ENCODE peak calls at places on chromosomes 4 and X, in seven cellular contexts. I, F, Y, X, L, Q and V are unnamed samples. For H3K4me1 and H3K9me3, the result is how much of the 10 kb centered on the place peaks cover.

GRCh38 chr4:17762705-17763104 is 18.7 kb downstream of the FAM184B start:
- DNase-seq in I (no peak), F (no peak), Y (no peak), X (no peak), L (peak), Q (no peak), V (no peak)

GRCh38 chrX:74540635-74541249 is 73.7 kb downstream of the RLIM start:
- DNase-seq in I (no peak), F (no peak), Y (no peak), X (no peak), L (no peak), Q (no peak), V (no peak)

GRCh38 chrX:149473966-149474365 is 31.1 kb downstream of the IDS start:
- DNase-seq in I (no peak), F (no peak), Y (no peak), X (no peak), L (no peak), Q (no peak), V (no peak)

GRCh38 chr4:175560628-175561027 is 251.4 kb downstream of the GPM6A start:
- DNase-seq in I (no peak), F (peak), Y (peak), X (no peak), L (no peak), Q (no peak), V (no peak)

GRCh38 chr4:17468638-17469221 is 43.2 kb downstream of the QDPR start:
- DNase-seq in I (no peak), F (no peak), Y (peak), X (peak), L (peak), Q (no peak), V (no peak)

GRCh38 chr4:94833394-94833793 is 75.6 kb downstream of the BMPR1B start:
- DNase-seq in I (no peak), F (no peak), Y (no peak), X (no peak), L (no peak), Q (no peak), V (no peak)

GRCh38 chrX:153448556-153449280 is 2.9 kb upstream of the TREX2 start:
- DNase-seq in I (no peak), F (no peak), Y (no peak), X (no peak), L (no peak), Q (no peak), V (no peak)

GRCh38 chr4:83022724-83023427 is 12.1 kb upstream of the COPS4 start:
- DNase-seq in I (no peak), F (no peak), Y (no peak), X (no peak), L (no peak), Q (no peak), V (no peak)

GRCh38 chr4:186757696-186758330 is 34.2 kb upstream of the FAT1 start:
- DNase-seq in I (no peak), F (no peak), Y (no peak), X (no peak), L (no peak), Q (no peak), V (no peak)

GRCh38 chr4:140637836-140638235 is 69.1 kb upstream of the UCP1 start:
- DNase-seq in I (no peak), F (no peak), Y (peak), X (peak), L (peak), Q (no peak), V (peak)

DNA sequence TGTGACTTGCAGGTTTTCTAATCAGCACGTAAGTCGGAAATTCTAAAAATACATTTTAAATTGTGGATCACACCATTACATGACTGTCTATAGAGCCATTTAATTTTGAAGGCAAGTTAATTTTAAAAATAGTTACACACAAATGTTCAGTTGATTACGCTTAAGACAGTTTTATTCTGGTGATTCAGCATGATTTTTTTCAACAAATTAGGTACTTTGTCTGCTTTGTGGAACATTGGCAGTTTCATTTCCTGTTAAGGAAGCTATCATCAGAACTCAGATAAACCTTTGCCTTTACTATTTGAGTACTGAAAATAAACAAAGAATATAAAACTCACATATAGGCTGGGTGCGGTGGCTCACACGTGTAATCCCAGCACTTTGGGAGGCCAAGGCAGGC is 19.5 kb downstream of the SAT1 start:
- DNase-seq in I (no peak), F (no peak), Y (no peak), X (no peak), L (no peak), Q (no peak), V (no peak)
- H3K4me1 ChIP-seq in I (under half), F (under half), Y (half or more), X (under half), L (under half), Q (under half), V (under half)

DNA sequence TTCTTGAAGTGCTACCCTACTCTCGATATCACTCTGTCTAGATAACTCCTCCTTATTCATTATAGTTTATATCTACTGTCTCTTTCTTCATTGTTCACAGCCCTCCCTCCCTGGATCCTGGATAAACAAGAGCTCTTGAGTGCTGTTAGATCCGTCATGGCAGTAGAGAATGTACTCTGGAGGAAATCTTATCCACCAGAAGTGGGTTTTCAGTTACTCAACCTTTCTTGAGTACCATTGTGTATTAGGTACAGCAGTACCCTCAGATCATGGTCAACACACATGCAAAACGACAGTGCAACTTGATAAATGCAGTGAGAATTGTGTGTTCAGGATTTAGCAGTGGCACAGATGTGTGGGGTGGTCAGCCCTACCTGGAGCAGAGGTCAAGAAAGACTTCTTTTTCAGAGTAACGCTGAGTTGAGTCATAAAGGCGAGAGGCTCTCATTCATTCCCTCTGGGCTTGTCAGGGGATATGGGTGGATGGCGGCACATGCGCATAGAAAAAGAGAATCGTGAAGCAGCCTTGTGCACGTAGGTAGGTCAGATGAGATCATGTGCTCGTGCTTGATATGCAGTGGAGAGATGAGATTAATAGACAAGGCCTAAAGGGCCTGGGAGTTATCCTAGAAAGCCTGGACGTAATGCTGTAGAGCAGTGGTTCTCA is 89.5 kb downstream of the SNX25 start:
- DNase-seq in I (no peak), F (no peak), Y (peak), X (no peak), L (no peak), Q (no peak), V (no peak)
- H3K9me3 ChIP-seq in I (under half), F (under half), Y (under half), X (under half), L (under half), Q (under half), V (under half)

GRCh38 chr4:112145820-112146813 is 863 bp downstream of the FAM241A start:
- DNase-seq in I (peak), F (no peak), Y (no peak), X (peak), L (peak), Q (peak), V (peak)

GRCh38 chr4:112144546-112145325 is 518 bp upstream of the FAM241A start:
- DNase-seq in I (no peak), F (no peak), Y (no peak), X (no peak), L (no peak), Q (no peak), V (no peak)

GRCh38 chr4:112150920-112151319 is 5.7 kb downstream of the FAM241A start:
- DNase-seq in I (no peak), F (no peak), Y (no peak), X (no peak), L (no peak), Q (no peak), V (no peak)

GRCh38 chr4:112145326-112145819 is at the start of gene FAM241A:
- DNase-seq in I (peak), F (no peak), Y (peak), X (peak), L (peak), Q (peak), V (peak)

DNA sequence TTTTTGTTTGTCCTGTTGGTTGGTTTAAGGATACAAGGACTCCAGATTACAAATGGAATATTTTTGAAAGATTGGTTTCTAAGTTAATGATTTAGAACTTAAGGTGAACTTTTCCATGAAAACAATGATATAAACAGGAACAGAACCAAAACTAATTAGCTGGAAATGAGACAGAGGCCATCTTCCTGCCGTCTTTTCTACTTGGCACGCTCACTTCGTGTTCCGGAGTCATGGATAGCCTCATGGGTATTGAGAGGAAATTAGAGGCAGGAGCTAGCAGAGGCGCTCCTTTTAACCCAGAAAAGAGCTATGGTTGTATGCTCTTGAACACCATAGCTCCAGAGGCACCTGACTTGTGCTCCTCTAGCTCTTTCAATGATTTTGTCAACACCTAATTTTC is 2.4 kb downstream of the FAM241A start:
- DNase-seq in I (no peak), F (no peak), Y (no peak), X (no peak), L (no peak), Q (no peak), V (no peak)
- H3K4me3 ChIP-seq in I (no peak), F (no peak), Y (no peak), X (no peak), L (peak), Q (no peak), V (no peak)

GRCh38 chr4:110485452-110485851 is 9.5 kb downstream of the ENPEP start:
- DNase-seq in I (no peak), F (no peak), Y (no peak), X (no peak), L (no peak), Q (no peak), V (no peak)

GRCh38 chr4:110486226-110486625 is 10.3 kb downstream of the ENPEP start:
- DNase-seq in I (no peak), F (no peak), Y (no peak), X (no peak), L (no peak), Q (no peak), V (no peak)

GRCh38 chr4:110490109-110490508 is 14.2 kb downstream of the ENPEP start:
- DNase-seq in I (no peak), F (no peak), Y (no peak), X (no peak), L (no peak), Q (no peak), V (no peak)

GRCh38 chr4:110484767-110485166 is 8.8 kb downstream of the ENPEP start:
- DNase-seq in I (no peak), F (no peak), Y (no peak), X (no peak), L (no peak), Q (no peak), V (no peak)

DNA sequence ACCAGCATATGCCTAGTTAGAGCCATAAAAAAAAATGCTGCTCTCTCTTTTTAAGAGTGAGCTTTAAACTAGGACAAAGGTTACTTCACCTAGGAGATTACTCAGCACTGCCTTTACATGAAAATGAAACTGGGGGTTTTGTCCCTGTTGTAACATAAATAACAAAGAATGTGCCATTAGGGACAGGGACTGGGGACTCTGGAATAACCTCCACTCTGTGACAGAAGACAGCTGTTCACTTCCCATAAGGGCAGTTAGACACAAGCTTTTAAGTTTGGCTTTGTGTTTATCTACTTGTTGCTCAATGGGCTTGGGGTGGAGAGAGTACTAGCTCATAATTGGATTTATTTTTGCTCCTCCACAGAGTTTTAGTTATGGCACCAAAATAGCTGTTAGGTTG is 11.9 kb downstream of the ENPEP start:
- DNase-seq in I (no peak), F (no peak), Y (no peak), X (no peak), L (no peak), Q (no peak), V (no peak)
- H3K4me1 ChIP-seq in I (under half), F (under half), Y (under half), X (under half), L (under half), Q (under half), V (under half)

GRCh38 chr4:200936-201335 is 76.6 kb downstream of the ZNF718 start:
- DNase-seq in I (no peak), F (no peak), Y (no peak), X (no peak), L (no peak), Q (no peak), V (no peak)
- H3K9me3 ChIP-seq in I (under half), F (under half), Y (under half), X (half or more), L (under half), Q (under half), V (under half)

GRCh38 chr4:42655248-42655647 is 1.7 kb downstream of the ATP8A1 start:
- DNase-seq in I (no peak), F (no peak), Y (no peak), X (no peak), L (no peak), Q (no peak), V (no peak)
- H3K4me3 ChIP-seq in I (peak), F (no peak), Y (no peak), X (peak), L (no peak), Q (peak), V (peak)

GRCh38 chrX:15755091-15755490 is 17.0 kb downstream of the CA5B start:
- DNase-seq in I (no peak), F (no peak), Y (no peak), X (no peak), L (no peak), Q (no peak), V (no peak)
- H3K4me1 ChIP-seq in I (half or more), F (under half), Y (under half), X (under half), L (under half), Q (under half), V (half or more)

DNA sequence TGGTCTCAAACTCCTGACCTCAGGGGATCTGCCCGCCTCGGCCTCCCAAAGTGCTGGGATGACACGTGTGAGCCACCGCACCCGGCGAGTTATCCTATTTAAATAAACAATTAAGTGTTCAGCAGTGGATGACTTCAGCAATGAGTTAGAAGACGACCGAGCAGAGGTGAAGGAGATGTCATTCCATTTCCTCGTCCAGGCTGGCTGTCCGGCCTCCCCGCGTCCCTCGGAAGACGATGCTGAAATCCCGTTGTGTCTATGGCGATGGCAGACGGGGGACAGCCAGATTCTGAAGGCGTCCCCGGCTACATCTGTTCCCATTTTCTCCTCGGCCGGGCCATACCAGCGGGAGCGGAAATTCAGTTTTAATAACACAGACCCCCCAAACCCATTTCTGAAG is 209.8 kb downstream of the CRLF2 start:
- DNase-seq in I (no peak), F (no peak), Y (no peak), X (peak), L (no peak), Q (no peak), V (no peak)
- H3K9me3 ChIP-seq in I (under half), F (under half), Y (under half), X (under half), L (under half), Q (under half), V (under half)

GRCh38 chr4:112318239-112319142 is 21.3 kb downstream of the ALPK1 start:
- DNase-seq in I (no peak), F (no peak), Y (no peak), X (no peak), L (no peak), Q (no peak), V (no peak)
- H3K4me3 ChIP-seq in I (no peak), F (no peak), Y (no peak), X (no peak), L (no peak), Q (no peak), V (no peak)